ENCODE peak calls at places on chromosomes 11 and 22, in six cellular contexts. O is T-helper 9 cell; A is iris pigment epithelial cell; V is stimulated activated CD4-positive, alpha-beta T cell treated with anti-CD3 and anti-CD28 coated beads, Interleukin-1b, Interleukin-23, amount 100 ng/mL, for 24 hours; I is ecto neural progenitor cell; Q is H4. C is an unnamed sample.
A peak's percentile ranks its signal among the peaks of the same experiment; 100 is the strongest.

GRCh38 chr22:23263651-23264555 is 83.6 kb downstream of the BCR start:
- DNase-seq in O (no peak), A (no peak), V (no peak), I (no peak), Q (no peak), C (no peak)

GRCh38 chr11:64970731-64971151 is 1.2 kb downstream of the MAJIN start:
- DNase-seq in O (no peak), A (no peak), V (no peak), I (no peak), Q (no peak), C (no peak)

GRCh38 chr11:9332655-9333054 is 18.3 kb upstream of the TMEM41B start:
- DNase-seq in O (no peak), A (no peak), V (no peak), I (no peak), Q (no peak), C (no peak)

GRCh38 chr11:83162377-83162776 is 5.4 kb downstream of the PCF11 start:
- DNase-seq in O (no peak), A (peak; percentile 41), V (no peak), I (no peak), Q (no peak), C (no peak)

GRCh38 chr11:4441500-4441899 is 7.6 kb upstream of the OR52K2 start:
- DNase-seq in O (no peak), A (no peak), V (no peak), I (no peak), Q (no peak), C (no peak)

GRCh38 chr11:30605036-30605435 is 18.9 kb upstream of the MPPED2 start:
- DNase-seq in O (no peak), A (no peak), V (no peak), I (no peak), Q (no peak), C (no peak)

GRCh38 chr22:44049369-44050231 is 25.5 kb downstream of the PARVB start:
- DNase-seq in O (no peak), A (no peak), V (no peak), I (no peak), Q (no peak), C (no peak)

GRCh38 chr11:19792510-19792909 is 79.9 kb downstream of the NAV2 start:
- DNase-seq in O (no peak), A (peak; percentile 13), V (no peak), I (no peak), Q (no peak), C (no peak)

GRCh38 chr11:60985991-60986915 is 14.8 kb downstream of the CD6 start:
- DNase-seq in O (peak; percentile 85), A (peak; percentile 59), V (peak; percentile 59), I (no peak), Q (peak; percentile 16), C (no peak)

GRCh38 chr11:96607890-96608558 is 218.2 kb downstream of the JRKL start:
- DNase-seq in O (no peak), A (peak; percentile 3), V (no peak), I (no peak), Q (no peak), C (no peak)

GRCh38 chr11:86743223-86744118 is 56.9 kb upstream of the PRSS23 start:
- DNase-seq in O (no peak), A (peak; percentile 97), V (no peak), I (no peak), Q (peak; percentile 93), C (no peak)

GRCh38 chr11:4459470-4459869 is 10.4 kb downstream of the OR52K2 start:
- DNase-seq in O (no peak), A (peak; percentile 24), V (no peak), I (no peak), Q (no peak), C (no peak)

GRCh38 chr11:109512249-109512648 is 90.3 kb downstream of the C11orf87 start:
- DNase-seq in O (no peak), A (no peak), V (no peak), I (no peak), Q (no peak), C (no peak)